ENCODE peak calls at places on chromosomes 3 and 15, in six cellular contexts. A, O, P, F, R and E are unnamed samples.

GRCh38 chr3:132135628-132136333 is 101.0 kb upstream of the CPNE4 start:
- DNase-seq in A (peak), P (no peak), R (no peak), O (no peak), F (no peak), E (no peak)

GRCh38 chr3:196941846-196942225 is 492 bp downstream of the NCBP2 start:
- DNase-seq in P (no peak), R (peak), F (peak), A (peak), O (no peak), E (no peak)

GRCh38 chr3:188000361-188000861 is 153.5 kb upstream of the LPP start:
- DNase-seq in R (peak), A (no peak), F (peak), P (no peak), O (no peak), E (no peak)

GRCh38 chr15:83210619-83211018 is 3.0 kb upstream of the HDGFL3 start:
- DNase-seq in O (no peak), A (no peak), P (no peak), R (no peak), F (no peak), E (no peak)

GRCh38 chr15:42136513-42136912 is 19.9 kb downstream of the PLA2G4F start:
- DNase-seq in F (no peak), P (no peak), R (peak), A (no peak), O (peak), E (no peak)

GRCh38 chr15:83287541-83288027 is 3.1 kb upstream of the BNC1 start:
- DNase-seq in A (peak), R (no peak), P (no peak), F (no peak), O (no peak), E (peak)

GRCh38 chr3:4894891-4895530 is 84.2 kb upstream of the BHLHE40 start:
- DNase-seq in O (no peak), R (no peak), F (no peak), P (no peak), A (no peak), E (no peak)

GRCh38 chr3:133572158-133573053 is 1.1 kb upstream of the CDV3 start:
- DNase-seq in O (no peak), F (peak), A (no peak), R (no peak), P (peak), E (no peak)

GRCh38 chr3:66259721-66260255 is 39.0 kb downstream of the SLC25A26 start:
- DNase-seq in P (no peak), F (no peak), A (no peak), R (no peak), O (no peak), E (no peak)

GRCh38 chr3:14814473-14814872 is 4.3 kb upstream of the FGD5 start:
- DNase-seq in A (no peak), F (no peak), P (no peak), O (no peak), R (no peak), E (no peak)

GRCh38 chr3:136546718-136547117 is 205.5 kb downstream of the STAG1 start:
- DNase-seq in O (no peak), F (no peak), A (no peak), R (no peak), P (no peak), E (no peak)

GRCh38 chr3:197088370-197088769 is 58.8 kb upstream of the MELTF start:
- DNase-seq in A (no peak), F (no peak), P (no peak), R (no peak), O (no peak), E (no peak)

GRCh38 chr15:70339551-70340517 is 242.1 kb upstream of the TLE3 start:
- DNase-seq in F (no peak), R (no peak), A (no peak), O (no peak), P (no peak), E (peak)
- TF ChIP-seq EP300 in F (no peak), R (no peak), A (no peak), O (no peak), P (no peak), E (no peak)

GRCh38 chr3:46098319-46098761 is 71.1 kb upstream of the XCR1 start:
- DNase-seq in R (no peak), F (peak), A (no peak), P (no peak), O (peak), E (no peak)
- TF ChIP-seq POLR2A in R (no peak), F (no peak), A (no peak), P (no peak), O (no peak), E (no peak)

GRCh38 chr3:19105826-19106225 is 42.5 kb upstream of the KCNH8 start:
- DNase-seq in R (no peak), P (no peak), A (no peak), F (no peak), O (no peak), E (no peak)
- TF ChIP-seq EP300 in R (no peak), P (no peak), A (no peak), F (no peak), O (no peak), E (no peak)

DNA sequence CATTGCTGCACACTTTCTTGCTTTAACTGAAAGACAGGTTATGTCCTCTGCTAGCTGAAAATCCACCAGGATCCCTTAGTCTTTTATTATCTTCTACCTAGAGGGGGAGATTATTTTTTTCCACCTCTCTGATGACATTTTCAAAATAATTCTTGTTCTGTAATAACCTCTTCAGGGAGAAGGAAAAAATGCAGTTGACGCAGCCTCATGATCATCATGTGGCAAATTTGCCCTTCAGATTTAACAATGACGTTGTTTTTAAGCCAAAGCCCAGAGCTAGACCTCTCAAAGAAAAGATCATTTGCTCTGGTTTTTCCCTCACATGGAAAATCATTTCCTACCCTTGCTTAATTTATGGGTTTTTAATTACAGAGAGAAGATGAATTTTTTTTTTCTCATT is 724.9 kb downstream of the NLGN1 start:
- DNase-seq in P (no peak), O (no peak), A (no peak), R (no peak), F (no peak), E (no peak)
- TF ChIP-seq POLR2A in P (no peak), O (no peak), A (no peak), R (no peak), F (no peak), E (no peak)

GRCh38 chr15:49154799-49155109 is 645 bp downstream of the COPS2 start:
- DNase-seq in A (no peak), P (no peak), F (no peak), O (no peak), R (no peak), E (no peak)

GRCh38 chr15:49152552-49153337 is 2.7 kb downstream of the COPS2 start:
- DNase-seq in R (no peak), F (no peak), P (no peak), O (no peak), A (no peak), E (no peak)

GRCh38 chr15:49154359-49154758 is 1.0 kb downstream of the COPS2 start:
- DNase-seq in F (no peak), R (no peak), O (no peak), A (no peak), P (no peak), E (no peak)

GRCh38 chr15:49155834-49156627 is 632 bp upstream of the COPS2 start:
- DNase-seq in A (no peak), R (no peak), O (no peak), P (no peak), F (peak), E (no peak)

DNA sequence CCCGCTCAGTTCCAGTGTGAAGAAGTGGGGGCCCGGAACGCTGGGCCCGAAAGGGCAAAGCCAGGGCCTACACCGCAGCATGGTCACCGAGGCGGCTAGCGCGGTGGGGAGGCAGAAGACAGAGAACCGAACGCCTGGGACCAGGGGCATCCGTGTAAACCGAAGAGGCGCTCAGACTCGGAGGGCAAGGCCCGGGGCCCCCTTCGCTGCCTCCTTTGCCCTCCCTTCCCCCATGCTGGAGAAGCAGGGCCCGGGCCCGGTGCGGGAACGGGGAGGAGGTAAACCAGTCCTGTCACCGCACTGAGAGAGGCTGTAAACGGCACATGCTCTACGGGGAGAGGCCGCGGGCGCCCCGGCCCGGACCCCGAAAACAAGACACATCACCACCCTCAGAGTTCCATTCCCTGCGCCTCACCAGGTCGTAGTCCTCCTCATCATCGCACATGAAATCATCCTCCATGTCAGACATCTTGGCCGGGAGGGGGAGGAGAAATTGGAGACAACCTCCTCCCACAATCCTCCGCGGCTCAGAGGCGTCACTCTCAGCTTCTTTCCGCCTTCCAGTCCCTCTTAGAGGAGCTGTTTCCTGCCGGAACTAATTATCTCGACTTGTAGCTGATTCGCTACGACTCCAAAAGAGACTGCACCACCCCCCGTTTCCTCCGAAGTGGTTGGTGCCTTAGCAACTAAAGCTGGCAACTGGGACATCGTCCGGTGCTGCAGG is at the start of gene COPS2:
- DNase-seq in R (peak), P (peak), O (peak), A (peak), F (peak), E (peak)
- TF ChIP-seq EP300 in R (no peak), P (no peak), O (no peak), A (no peak), F (no peak), E (no peak)

DNA sequence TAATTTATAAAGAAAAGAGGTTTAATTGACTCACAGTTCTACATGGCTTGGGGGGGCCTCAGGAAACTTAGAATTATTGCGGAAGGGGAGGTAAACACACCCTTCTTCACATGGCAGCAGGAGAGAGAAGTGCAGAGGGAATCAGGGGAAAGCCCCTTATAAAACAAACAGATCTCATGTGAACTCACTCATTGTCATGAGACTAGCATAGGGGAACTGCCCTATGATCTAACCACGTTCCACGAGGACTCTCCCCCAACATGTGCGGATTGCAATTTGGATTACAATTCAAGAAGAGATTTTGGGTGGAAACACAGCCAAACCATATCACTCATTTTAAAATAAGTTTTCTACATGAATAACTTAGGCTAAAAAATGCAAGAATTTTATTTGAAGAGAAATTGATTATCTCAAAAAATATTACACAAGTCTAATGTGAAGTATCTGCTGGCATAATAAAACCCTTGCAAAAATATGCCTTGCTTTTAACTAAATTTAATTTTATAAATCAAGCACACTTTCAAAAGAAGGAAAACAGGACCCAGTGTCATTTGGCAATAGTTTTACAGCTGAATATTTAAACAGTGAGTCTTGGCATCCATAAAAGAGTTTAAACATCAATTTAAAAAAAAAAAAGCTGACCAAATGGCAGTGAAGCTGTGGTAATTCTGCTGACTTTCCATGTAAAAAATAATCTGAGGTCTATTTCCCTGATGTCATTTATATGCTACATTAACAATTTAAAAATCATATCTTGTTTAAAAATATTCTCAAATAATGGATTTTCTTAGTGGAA is 1057.2 kb downstream of the NAALADL2 start:
- DNase-seq in A (no peak), O (no peak), F (no peak), P (no peak), R (no peak), E (no peak)
- TF ChIP-seq POLR2A in A (no peak), O (no peak), F (no peak), P (no peak), R (no peak), E (no peak)

GRCh38 chr3:112456147-112456546 is 43.1 kb downstream of the BTLA start:
- DNase-seq in F (no peak), P (no peak), O (no peak), R (no peak), A (no peak), E (no peak)
- TF ChIP-seq EP300 in F (no peak), P (no peak), O (no peak), R (no peak), A (no peak), E (no peak)

GRCh38 chr3:54146383-54147239 is 24.3 kb downstream of the CACNA2D3 start:
- DNase-seq in A (peak), O (no peak), R (peak), F (peak), P (peak), E (no peak)
- TF ChIP-seq POLR2A in A (no peak), O (no peak), R (no peak), F (no peak), P (no peak), E (no peak)